ENCODE peak calls at places on chromosomes 12 and 14, in nine cellular contexts. P is neural progenitor cell, L is HCT116, U is Karpas-422, I is H1, G is PC-3, S is fibroblast of lung, Y is H9, M is HepG2. E is an unnamed sample.

GRCh38 chr14:91835920-91836843 is 31.2 kb downstream of the TC2N start:
- DNase-seq in P (peak; percentile 89), L (peak; percentile 56), U (no peak), I (peak; percentile 92), G (peak; percentile 67), S (no peak), Y (peak; percentile 89), M (no peak), E (peak; percentile 54)

GRCh38 chr12:89129471-89129870 is 222.8 kb downstream of the DUSP6 start:
- DNase-seq in P (no peak), L (no peak), U (no peak), I (no peak), G (no peak), S (no peak), Y (no peak), M (no peak), E (no peak)

GRCh38 chr12:57094194-57095160 is 5.6 kb downstream of the NAB2 start:
- DNase-seq in P (no peak), L (no peak), U (no peak), I (no peak), G (no peak), S (no peak), Y (no peak), M (no peak), E (peak; percentile 67)

GRCh38 chr12:70645494-70646317 is 8.5 kb upstream of the PTPRB start:
- DNase-seq in P (no peak), L (peak; percentile 67), U (no peak), I (no peak), G (peak; percentile 97), S (peak; percentile 97), Y (peak; percentile 57), M (peak; percentile 41), E (no peak)

GRCh38 chr12:117010693-117011451 is 88.3 kb downstream of the TESC start:
- DNase-seq in P (peak; percentile 43), L (no peak), U (no peak), I (no peak), G (no peak), S (peak; percentile 27), Y (no peak), M (no peak), E (peak; percentile 73)

GRCh38 chr12:32309811-32310755 is 89.3 kb upstream of the FGD4 start:
- DNase-seq in P (no peak), L (no peak), U (no peak), I (no peak), G (no peak), S (no peak), Y (no peak), M (no peak), E (no peak)

GRCh38 chr14:105702275-105702817 is 176.0 kb downstream of the TMEM121 start:
- DNase-seq in P (no peak), L (no peak), U (no peak), I (no peak), G (no peak), S (no peak), Y (no peak), M (no peak), E (peak; percentile 66)

GRCh38 chr12:713281-713875 is 39.0 kb upstream of the WNK1 start:
- DNase-seq in P (no peak), L (no peak), U (no peak), I (no peak), G (no peak), S (no peak), Y (no peak), M (no peak), E (no peak)

GRCh38 chr14:87491816-87492215 is 501.2 kb downstream of the GALC start:
- DNase-seq in P (no peak), L (no peak), U (no peak), I (no peak), G (peak; percentile 82), S (no peak), Y (no peak), M (no peak), E (no peak)

GRCh38 chr14:64438181-64438839 is 27.0 kb upstream of the AKAP5 start:
- DNase-seq in P (no peak), L (peak; percentile 65), U (no peak), I (no peak), G (peak; percentile 39), S (peak; percentile 95), Y (no peak), M (no peak), E (peak; percentile 95)

GRCh38 chr12:48818831-48819590 is 715 bp downstream of the CACNB3 start:
- DNase-seq in P (peak; percentile 63), L (no peak), U (peak; percentile 83), I (peak; percentile 73), G (no peak), S (no peak), Y (peak; percentile 67), M (no peak), E (peak; percentile 65)

GRCh38 chr12:2414810-2415567 is 362.2 kb downstream of the CACNA1C start:
- DNase-seq in P (no peak), L (no peak), U (no peak), I (no peak), G (peak; percentile 15), S (no peak), Y (no peak), M (no peak), E (peak; percentile 96)

DNA sequence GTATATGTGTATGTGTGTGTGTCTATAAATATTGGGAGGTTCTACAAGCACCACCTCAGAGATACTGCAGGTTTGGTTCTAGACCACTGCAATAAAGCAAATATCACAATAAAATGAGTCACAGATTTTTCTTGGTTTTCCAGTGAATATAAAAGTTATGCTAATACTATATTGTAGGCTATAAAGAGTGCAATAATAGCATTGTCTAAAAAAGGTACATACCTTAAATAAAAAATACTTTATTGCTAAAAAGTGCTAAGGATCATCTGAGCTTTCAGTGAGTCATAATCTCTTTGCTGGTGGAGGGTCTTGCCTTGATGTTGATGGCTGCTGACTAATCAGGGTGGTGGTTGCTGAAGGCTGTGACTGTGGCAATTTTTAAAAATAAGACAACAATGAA is 111.1 kb downstream of the VEZT start:
- DNase-seq in P (no peak), L (no peak), U (no peak), I (no peak), G (peak; percentile 59), S (peak; percentile 21), Y (no peak), M (no peak), E (no peak)
- H3K4me2 ChIP-seq in P (no peak overlapping the region), L (peak overlapping the region; percentile 19), U (no peak overlapping the region), I (no peak overlapping the region), G (peak overlapping the region; percentile 35), S (no peak overlapping the region), Y (no peak overlapping the region), M (no peak overlapping the region), E (no peak overlapping the region)

GRCh38 chr14:102333395-102333794 is 13.8 kb downstream of the ZNF839 start:
- DNase-seq in P (no peak), L (no peak), U (no peak), I (no peak), G (no peak), S (no peak), Y (no peak), M (no peak), E (no peak)
- H2AFZ ChIP-seq in P (no peak overlapping the region), L (no peak overlapping the region), U (no peak overlapping the region), I (no peak overlapping the region), G (no peak overlapping the region), S (no peak overlapping the region), Y (no peak overlapping the region), M (no peak overlapping the region), E (no peak overlapping the region)

GRCh38 chr12:130357729-130358330 is 20.1 kb downstream of the PIWIL1 start:
- DNase-seq in P (no peak), L (no peak), U (no peak), I (no peak), G (no peak), S (no peak), Y (no peak), M (no peak), E (no peak)
- H4K20me1 ChIP-seq in P (no peaks in the 10 kb centered on the region), L (no peaks in the 10 kb centered on the region), U (no peaks in the 10 kb centered on the region), I (peaks cover 2% of the 10 kb centered on the region), G (no peaks in the 10 kb centered on the region), S (no peaks in the 10 kb centered on the region), Y (no peaks in the 10 kb centered on the region), M (no peaks in the 10 kb centered on the region), E (no peaks in the 10 kb centered on the region)

GRCh38 chr12:101111441-101111840 is 98.6 kb downstream of the SLC5A8 start:
- DNase-seq in P (no peak), L (no peak), U (no peak), I (no peak), G (no peak), S (peak; percentile 40), Y (no peak), M (no peak), E (no peak)

GRCh38 chr12:101107032-101107763 is 102.8 kb downstream of the SLC5A8 start:
- DNase-seq in P (no peak), L (no peak), U (no peak), I (no peak), G (no peak), S (no peak), Y (no peak), M (no peak), E (no peak)

GRCh38 chr12:101110856-101111255 is 99.2 kb downstream of the SLC5A8 start:
- DNase-seq in P (no peak), L (no peak), U (no peak), I (no peak), G (no peak), S (no peak), Y (no peak), M (no peak), E (no peak)

GRCh38 chr12:101108130-101108529 is 101.9 kb downstream of the SLC5A8 start:
- DNase-seq in P (peak; percentile 12), L (peak; percentile 7), U (peak; percentile 48), I (no peak), G (no peak), S (no peak), Y (peak; percentile 49), M (peak; percentile 15), E (no peak)
- H3K4me2 ChIP-seq in P (no peak overlapping the region), L (no peak overlapping the region), U (no peak overlapping the region), I (no peak overlapping the region), G (no peak overlapping the region), S (no peak overlapping the region), Y (no peak overlapping the region), M (no peak overlapping the region), E (no peak overlapping the region)

GRCh38 chr12:77980782-77981181 is 150.1 kb downstream of the NAV3 start:
- DNase-seq in P (no peak), L (no peak), U (no peak), I (no peak), G (no peak), S (peak; percentile 74), Y (no peak), M (no peak), E (no peak)
- H2AFZ ChIP-seq in P (no peak overlapping the region), L (no peak overlapping the region), U (no peak overlapping the region), I (no peak overlapping the region), G (no peak overlapping the region), S (no peak overlapping the region), Y (no peak overlapping the region), M (no peak overlapping the region), E (no peak overlapping the region)

DNA sequence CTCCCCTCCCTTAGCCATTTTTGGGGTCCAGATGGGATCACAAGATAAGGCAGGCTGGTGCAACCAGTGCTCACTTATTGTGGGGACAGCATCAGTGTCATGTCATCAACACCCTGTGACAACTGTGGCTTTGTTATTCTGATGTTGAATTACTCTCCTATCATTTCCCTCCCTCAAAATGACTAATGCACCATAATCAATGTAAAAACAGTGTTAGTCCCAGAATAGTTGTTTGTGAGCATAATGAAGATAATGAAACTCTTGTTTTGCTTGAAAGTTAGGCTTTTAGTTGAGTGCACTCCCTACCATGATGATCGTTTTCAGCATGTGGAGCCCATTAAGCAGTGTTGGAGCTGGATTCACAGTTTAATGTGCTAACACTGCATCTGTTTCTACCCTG is 151.4 kb downstream of the TMTC2 start:
- DNase-seq in P (no peak), L (no peak), U (no peak), I (no peak), G (no peak), S (no peak), Y (no peak), M (no peak), E (no peak)
- H4K20me1 ChIP-seq in P (no peaks in the 10 kb centered on the region), L (no peaks in the 10 kb centered on the region), U (no peaks in the 10 kb centered on the region), I (no peaks in the 10 kb centered on the region), G (no peaks in the 10 kb centered on the region), S (no peaks in the 10 kb centered on the region), Y (no peaks in the 10 kb centered on the region), M (no peaks in the 10 kb centered on the region), E (no peaks in the 10 kb centered on the region)

GRCh38 chr12:109538191-109538863 is 35.0 kb downstream of the MMAB start:
- DNase-seq in P (no peak), L (no peak), U (no peak), I (no peak), G (no peak), S (no peak), Y (no peak), M (no peak), E (no peak)
- H3K4me2 ChIP-seq in P (no peak overlapping the region), L (no peak overlapping the region), U (no peak overlapping the region), I (no peak overlapping the region), G (no peak overlapping the region), S (no peak overlapping the region), Y (no peak overlapping the region), M (no peak overlapping the region), E (no peak overlapping the region)